ENCODE peak calls at places on chromosomes 13 and 19, in eight cellular contexts. P is SK-N-SH, K is H1, N is mucosa of descending colon, X is psoas muscle, Q is pancreas, J is OCI-LY7, C is adrenal gland. E is an unnamed sample. For H3K4me1, the result is how much of the 10 kb centered on the place peaks cover.

GRCh38 chr19:33241530-33242101 is 16.0 kb upstream of the SLC7A10 start:
- DNase-seq in P (peak), K (no peak), N (peak), X (no peak), Q (peak), J (peak), C (peak), E (no peak)

GRCh38 chr13:113927661-113928581 is 46.0 kb downstream of the C13orf46 start:
- DNase-seq in P (no peak), K (no peak), N (no peak), X (peak), Q (no peak), J (no peak), C (peak), E (no peak)

GRCh38 chr19:4042731-4043082 is 24.0 kb downstream of the ZBTB7A start:
- DNase-seq in P (no peak), K (no peak), N (peak), X (no peak), Q (peak), J (no peak), C (no peak), E (peak)

GRCh38 chr19:5418676-5419075 is 36.5 kb upstream of the ZNRF4 start:
- DNase-seq in P (no peak), K (no peak), N (no peak), X (no peak), Q (no peak), J (no peak), C (no peak), E (no peak)

GRCh38 chr13:25848822-25849740 is 202.7 kb downstream of the SHISA2 start:
- DNase-seq in P (no peak), K (no peak), N (no peak), X (no peak), Q (no peak), J (no peak), C (no peak), E (no peak)

GRCh38 chr13:36131931-36132297 is 732 bp upstream of the DCLK1 start:
- DNase-seq in P (no peak), K (no peak), N (peak), X (peak), Q (peak), J (no peak), C (no peak), E (peak)

GRCh38 chr19:19501798-19502197 is 13.6 kb downstream of the TSSK6 start:
- DNase-seq in P (no peak), K (no peak), N (no peak), X (no peak), Q (no peak), J (no peak), C (no peak), E (no peak)

GRCh38 chr13:99980201-99981114 is 1.1 kb upstream of the ZIC2 start:
- DNase-seq in P (peak), K (no peak), N (peak), X (peak), Q (peak), J (peak), C (peak), E (no peak)

GRCh38 chr13:97273341-97273831 is 51.3 kb downstream of the MBNL2 start:
- DNase-seq in P (no peak), K (no peak), N (no peak), X (no peak), Q (no peak), J (no peak), C (no peak), E (no peak)

GRCh38 chr19:8262431-8262830 is 45.7 kb downstream of the CD320 start:
- DNase-seq in P (no peak), K (no peak), N (no peak), X (no peak), Q (peak), J (no peak), C (peak), E (no peak)

GRCh38 chr19:11191273-11191755 is 6.0 kb downstream of the KANK2 start:
- DNase-seq in P (peak), K (no peak), N (peak), X (peak), Q (no peak), J (peak), C (peak), E (peak)

GRCh38 chr13:38350114-38350617 is 515 bp downstream of the UFM1 start:
- DNase-seq in P (peak), K (no peak), N (peak), X (peak), Q (peak), J (peak), C (peak), E (peak)

GRCh38 chr19:13526552-13526951 is 20.3 kb upstream of the CACNA1A start:
- DNase-seq in P (no peak), K (peak), N (no peak), X (no peak), Q (no peak), J (peak), C (no peak), E (no peak)

GRCh38 chr13:101398920-101399319 is 17.4 kb downstream of the NALCN start:
- DNase-seq in P (no peak), K (no peak), N (no peak), X (no peak), Q (no peak), J (no peak), C (no peak), E (no peak)

GRCh38 chr13:61095885-61096284 is 319.8 kb downstream of the PCDH20 start:
- DNase-seq in P (no peak), K (no peak), N (no peak), X (no peak), Q (no peak), J (no peak), C (no peak), E (no peak)

GRCh38 chr13:106369091-106369490 is 166.4 kb downstream of the EFNB2 start:
- DNase-seq in P (no peak), K (no peak), N (no peak), X (no peak), Q (no peak), J (no peak), C (no peak), E (no peak)

GRCh38 chr13:33072282-33072681 is 56.1 kb downstream of the KL start:
- DNase-seq in P (no peak), K (no peak), N (no peak), X (no peak), Q (no peak), J (no peak), C (no peak), E (no peak)

GRCh38 chr13:110403315-110403714 is 96.2 kb downstream of the COL4A2 start:
- DNase-seq in P (no peak), K (no peak), N (no peak), X (no peak), Q (no peak), J (no peak), C (no peak), E (no peak)

GRCh38 chr19:15402411-15403150 is 16.2 kb downstream of the AKAP8L start:
- DNase-seq in P (no peak), K (no peak), N (no peak), X (no peak), Q (no peak), J (no peak), C (no peak), E (no peak)

GRCh38 chr13:57123660-57124059 is 17.1 kb upstream of the PRR20A start:
- DNase-seq in P (no peak), K (no peak), N (no peak), X (no peak), Q (no peak), J (no peak), C (no peak), E (no peak)

GRCh38 chr19:35449347-35450043 is 1.4 kb downstream of the FFAR2 start:
- DNase-seq in P (peak), K (no peak), N (no peak), X (peak), Q (no peak), J (no peak), C (no peak), E (no peak)

GRCh38 chr19:5632241-5632612 is 9.3 kb downstream of the SAFB start:
- DNase-seq in P (no peak), K (no peak), N (no peak), X (no peak), Q (no peak), J (no peak), C (no peak), E (no peak)

GRCh38 chr13:64087624-64088023 is 2672.0 kb upstream of the PCDH20 start:
- DNase-seq in P (no peak), K (no peak), N (no peak), X (no peak), Q (no peak), J (no peak), C (no peak), E (no peak)

GRCh38 chr13:109738298-109738746 is 48.1 kb downstream of the IRS2 start:
- DNase-seq in P (no peak), K (no peak), N (no peak), X (no peak), Q (no peak), J (no peak), C (no peak), E (no peak)

GRCh38 chr13:110006304-110006703 is 219.9 kb upstream of the IRS2 start:
- DNase-seq in P (no peak), K (no peak), N (no peak), X (peak), Q (no peak), J (no peak), C (peak), E (no peak)

GRCh38 chr13:80033286-80033685 is 307.6 kb downstream of the SPRY2 start:
- DNase-seq in P (no peak), K (no peak), N (no peak), X (no peak), Q (no peak), J (no peak), C (no peak), E (no peak)

GRCh38 chr13:61358599-61358998 is 57.0 kb downstream of the PCDH20 start:
- DNase-seq in P (no peak), K (no peak), N (no peak), X (no peak), Q (no peak), J (no peak), C (no peak), E (no peak)

GRCh38 chr19:35027851-35028599 is 2.2 kb upstream of the SCN1B start:
- DNase-seq in P (no peak), K (no peak), N (no peak), X (peak), Q (no peak), J (no peak), C (no peak), E (no peak)

GRCh38 chr19:3479819-3480215 is 508 bp downstream of the SMIM24 start:
- DNase-seq in P (peak), K (no peak), N (peak), X (no peak), Q (no peak), J (peak), C (no peak), E (no peak)

GRCh38 chr13:48222358-48223015 is 10.5 kb upstream of the ITM2B start:
- DNase-seq in P (no peak), K (no peak), N (no peak), X (peak), Q (no peak), J (no peak), C (no peak), E (peak)

GRCh38 chr19:48290341-48290922 is 20.6 kb downstream of the ZNF114 start:
- DNase-seq in P (peak), K (peak), N (no peak), X (no peak), Q (no peak), J (no peak), C (no peak), E (no peak)

GRCh38 chr19:19627716-19628498 is at the start of gene LPAR2:
- DNase-seq in P (peak), K (no peak), N (peak), X (no peak), Q (peak), J (peak), C (no peak), E (peak)

GRCh38 chr13:79385694-79386093 is 20.4 kb downstream of the RBM26 start:
- DNase-seq in P (no peak), K (no peak), N (no peak), X (no peak), Q (no peak), J (no peak), C (no peak), E (no peak)

GRCh38 chr19:11832253-11832912 is 16.1 kb upstream of the ZNF439 start:
- DNase-seq in P (no peak), K (no peak), N (no peak), X (no peak), Q (no peak), J (no peak), C (no peak), E (no peak)

GRCh38 chr13:67229438-67230242 is 496 bp downstream of the PCDH9 start:
- DNase-seq in P (peak), K (no peak), N (no peak), X (no peak), Q (no peak), J (peak), C (no peak), E (no peak)

GRCh38 chr13:67230243-67230773 is at the start of gene PCDH9:
- DNase-seq in P (peak), K (peak), N (peak), X (peak), Q (peak), J (peak), C (peak), E (peak)

GRCh38 chr13:67227131-67227983 is 2.8 kb downstream of the PCDH9 start:
- DNase-seq in P (no peak), K (no peak), N (no peak), X (no peak), Q (no peak), J (no peak), C (no peak), E (no peak)

GRCh38 chr13:67228031-67228430 is 2.1 kb downstream of the PCDH9 start:
- DNase-seq in P (no peak), K (no peak), N (no peak), X (no peak), Q (no peak), J (no peak), C (no peak), E (no peak)

GRCh38 chr13:67228909-67229308 is 1.2 kb downstream of the PCDH9 start:
- DNase-seq in P (no peak), K (no peak), N (no peak), X (no peak), Q (no peak), J (peak), C (no peak), E (no peak)
- H3K4me3 ChIP-seq in P (peak), K (peak), N (no peak), X (peak), Q (peak), J (peak), C (no peak), E (no peak)

GRCh38 chr13:30020726-30021312 is 170.4 kb upstream of the UBL3 start:
- DNase-seq in P (no peak), K (no peak), N (no peak), X (no peak), Q (no peak), J (no peak), C (no peak), E (no peak)

GRCh38 chr13:30021611-30022010 is 171.2 kb upstream of the UBL3 start:
- DNase-seq in P (no peak), K (no peak), N (no peak), X (no peak), Q (no peak), J (no peak), C (no peak), E (no peak)

GRCh38 chr13:30022256-30022655 is 171.8 kb upstream of the UBL3 start:
- DNase-seq in P (no peak), K (no peak), N (no peak), X (no peak), Q (no peak), J (no peak), C (no peak), E (no peak)

GRCh38 chr13:30025351-30025750 is 174.9 kb upstream of the UBL3 start:
- DNase-seq in P (no peak), K (no peak), N (no peak), X (no peak), Q (no peak), J (no peak), C (no peak), E (no peak)

DNA sequence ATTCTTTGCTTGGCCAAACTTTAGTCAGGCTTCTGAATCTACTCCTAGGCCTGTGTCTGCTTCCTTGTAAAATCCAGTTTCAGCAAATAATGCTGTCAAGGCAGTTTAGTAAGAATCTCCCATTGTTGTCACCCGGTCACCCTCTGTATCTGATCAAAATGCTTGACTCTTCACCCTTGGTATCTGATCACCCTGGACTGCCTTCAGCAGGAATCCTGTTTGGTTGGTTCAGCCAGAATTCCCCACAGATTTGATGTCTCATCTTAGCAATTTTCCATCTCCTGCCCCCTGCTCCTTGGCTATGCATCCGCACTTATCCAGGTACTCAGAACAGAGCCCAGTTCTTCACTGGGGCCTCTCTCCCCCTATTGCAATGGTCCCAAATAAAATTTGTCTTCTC is 172.4 kb upstream of the UBL3 start:
- DNase-seq in P (no peak), K (no peak), N (no peak), X (no peak), Q (no peak), J (no peak), C (no peak), E (no peak)
- H3K4me1 ChIP-seq in P (under half), K (under half), N (under half), X (under half), Q (under half), J (under half), C (under half), E (under half)

DNA sequence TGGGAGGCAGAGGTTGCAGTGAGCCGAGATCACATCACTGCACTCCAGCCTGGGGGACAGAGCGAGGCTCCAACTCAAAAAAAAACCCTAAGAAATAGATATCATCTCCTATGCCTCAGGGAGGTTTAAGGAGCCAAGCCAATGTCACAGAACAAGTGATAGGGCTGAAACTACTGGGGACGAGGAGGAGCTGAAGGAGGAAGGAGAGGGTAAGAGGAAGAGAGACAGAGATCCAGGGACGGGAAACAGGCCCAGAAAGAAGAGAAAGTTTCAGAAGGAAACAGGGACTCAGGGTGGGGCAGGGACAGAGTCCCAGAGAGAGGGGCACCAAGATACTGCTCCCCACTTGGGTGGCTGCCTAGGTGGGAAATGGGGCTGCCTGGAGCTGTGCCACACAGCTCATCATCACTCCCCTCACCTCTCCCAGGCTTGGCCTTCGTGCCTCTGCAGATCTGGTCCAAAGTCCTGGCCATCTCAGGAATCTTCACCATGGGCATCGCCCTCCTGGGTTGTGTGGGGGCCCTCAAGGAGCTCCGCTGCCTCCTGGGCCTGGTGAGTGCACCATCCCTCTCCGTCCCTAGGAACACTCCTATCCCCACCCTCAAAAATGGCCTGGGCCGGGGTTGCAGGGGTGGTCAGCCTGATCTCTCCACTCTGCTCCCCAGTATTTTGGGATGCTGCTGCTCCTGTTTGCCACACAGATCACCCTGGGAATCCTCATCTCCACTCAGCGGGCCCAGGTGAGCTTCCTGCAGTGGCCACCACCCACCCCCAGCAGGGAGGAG is 1.5 kb downstream of the CD37 start:
- DNase-seq in P (no peak), K (no peak), N (no peak), X (no peak), Q (no peak), J (no peak), C (peak), E (no peak)
- TF ChIP-seq CTCF in P (no peak), K (no peak), N (no peak), X (no peak), Q (no peak), J (no peak), C (no peak), E (no peak)

DNA sequence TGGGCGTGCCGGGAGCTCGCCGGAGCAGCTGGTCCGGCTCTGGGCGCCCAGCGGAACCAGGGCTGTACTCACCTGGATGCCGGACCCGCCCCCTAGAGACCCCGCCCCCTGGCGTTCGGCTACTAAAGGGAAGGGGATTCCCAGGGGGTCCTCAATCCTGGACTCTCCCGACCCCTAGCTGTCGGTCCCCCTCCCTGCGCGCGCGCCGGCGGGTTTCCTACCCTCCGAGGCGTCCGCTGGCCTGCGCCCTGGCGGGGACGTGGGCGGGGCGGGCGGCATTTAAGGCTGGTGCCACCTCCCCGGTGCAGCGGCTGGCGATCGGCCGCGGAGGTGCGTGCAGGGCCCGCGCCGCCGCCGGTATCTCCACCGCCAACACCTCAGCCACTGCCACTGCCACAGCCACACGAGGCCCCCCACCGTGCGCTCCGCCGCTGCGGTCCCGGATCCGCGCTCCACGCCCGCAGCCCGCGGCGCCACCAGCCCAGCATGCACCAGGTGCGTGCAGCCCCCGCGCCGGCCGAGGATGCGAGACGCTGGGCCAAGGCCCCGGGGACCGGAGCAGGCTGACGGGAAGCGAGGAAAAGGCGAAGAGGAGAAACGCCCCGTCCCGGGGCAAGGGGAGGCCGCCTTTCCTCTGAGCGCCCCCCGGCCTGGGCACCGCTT is at the start of gene ATP12A:
- DNase-seq in P (peak), K (no peak), N (peak), X (no peak), Q (peak), J (no peak), C (no peak), E (no peak)
- H3K4me3 ChIP-seq in P (no peak), K (peak), N (no peak), X (peak), Q (peak), J (peak), C (no peak), E (peak)

GRCh38 chr19:50858896-50859295 is 4.2 kb downstream of the KLK3 start:
- DNase-seq in P (no peak), K (no peak), N (peak), X (no peak), Q (peak), J (no peak), C (no peak), E (no peak)

GRCh38 chr19:50861025-50861424 is 6.3 kb downstream of the KLK3 start:
- DNase-seq in P (no peak), K (no peak), N (no peak), X (no peak), Q (no peak), J (no peak), C (peak), E (no peak)

GRCh38 chr19:50859849-50860248 is 5.1 kb downstream of the KLK3 start:
- DNase-seq in P (no peak), K (no peak), N (no peak), X (no peak), Q (no peak), J (no peak), C (no peak), E (no peak)

GRCh38 chr19:50854636-50855410 is at the start of gene KLK3:
- DNase-seq in P (no peak), K (no peak), N (no peak), X (no peak), Q (no peak), J (no peak), C (no peak), E (no peak)

DNA sequence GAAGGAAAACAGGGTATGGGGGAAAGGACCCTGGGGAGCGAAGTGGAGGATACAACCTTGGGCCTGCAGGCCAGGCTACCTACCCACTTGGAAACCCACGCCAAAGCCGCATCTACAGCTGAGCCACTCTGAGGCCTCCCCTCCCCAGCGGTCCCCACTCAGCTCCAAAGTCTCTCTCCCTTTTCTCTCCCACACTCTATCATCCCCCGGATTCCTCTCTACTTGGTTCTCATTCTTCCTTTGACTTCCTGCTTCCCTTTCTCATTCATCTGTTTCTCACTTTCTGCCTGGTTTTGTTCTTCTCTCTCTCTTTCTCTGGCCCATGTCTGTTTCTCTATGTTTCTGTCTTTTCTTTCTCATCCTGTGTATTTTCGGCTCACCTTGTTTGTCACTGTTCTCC is 2.7 kb downstream of the KLK3 start:
- DNase-seq in P (no peak), K (no peak), N (no peak), X (no peak), Q (no peak), J (no peak), C (no peak), E (no peak)
- H3K4me1 ChIP-seq in P (under half), K (under half), N (under half), X (under half), Q (under half), J (under half), C (under half), E (under half)

E was measured in lung.